ENCODE peak calls at places on chromosomes 16 and 17, in ten cellular contexts. O is GM12865; X is GM23248; Q is AG04449; E is HepG2; G is small intestine; R is SK-N-MC; V is SK-N-SH; J is naive thymus-derived CD4-positive, alpha-beta T cell; M is breast epithelium. N is an unnamed sample.

GRCh38 chr16:89742948-89743347 is 21.6 kb downstream of the ZNF276 start:
- DNase-seq in J (no peak), M (no peak), O (no peak), R (no peak), G (no peak), E (no peak), Q (no peak), X (no peak), V (no peak), N (no peak)

GRCh38 chr16:66515543-66516171 is 34.3 kb downstream of the TK2 start:
- DNase-seq in G (no peak), M (no peak), O (peak; percentile 35), J (no peak), R (no peak), E (no peak), Q (no peak), V (no peak), X (peak; percentile 80), N (no peak)

GRCh38 chr17:2904135-2904534 is 107.9 kb downstream of the RAP1GAP2 start:
- DNase-seq in O (no peak), M (no peak), E (no peak), J (no peak), G (peak; percentile 49), X (peak; percentile 58), Q (no peak), V (peak; percentile 78), R (no peak), N (no peak)

GRCh38 chr17:33981713-33982601 is 273.1 kb upstream of the CCL2 start:
- DNase-seq in M (no peak), J (no peak), O (no peak), R (no peak), G (no peak), V (no peak), X (no peak), Q (no peak), E (no peak), N (no peak)

GRCh38 chr17:35052240-35052608 is 11.3 kb downstream of the RFFL start:
- DNase-seq in E (no peak), O (peak; percentile 19), R (no peak), J (no peak), G (no peak), V (no peak), M (no peak), Q (no peak), X (peak; percentile 64), N (no peak)

GRCh38 chr16:68069511-68070248 is 15.5 kb upstream of the NFATC3 start:
- DNase-seq in G (peak; percentile 78), V (no peak), Q (no peak), M (no peak), E (no peak), J (peak; percentile 61), O (no peak), X (no peak), R (no peak), N (no peak)

GRCh38 chr16:53822936-53823529 is 119.1 kb downstream of the FTO start:
- DNase-seq in Q (no peak), E (no peak), O (peak; percentile 61), X (peak; percentile 16), M (no peak), G (peak; percentile 3), V (no peak), J (peak; percentile 77), R (no peak), N (no peak)

GRCh38 chr17:32659419-32659842 is 172.6 kb downstream of the CDK5R1 start:
- DNase-seq in E (peak; percentile 48), M (peak; percentile 63), X (peak; percentile 64), V (peak; percentile 70), Q (peak; percentile 12), R (peak; percentile 45), O (peak; percentile 81), G (peak; percentile 74), J (peak; percentile 49), N (peak; percentile 44)

GRCh38 chr17:33164556-33164881 is 128.6 kb downstream of the ASIC2 start:
- DNase-seq in M (no peak), X (no peak), O (no peak), V (no peak), R (no peak), E (no peak), G (no peak), J (no peak), Q (no peak), N (no peak)

GRCh38 chr17:67491009-67491677 is 114.1 kb downstream of the PITPNC1 start:
- DNase-seq in R (no peak), O (no peak), X (peak; percentile 100), G (no peak), M (peak; percentile 69), J (no peak), E (peak; percentile 19), Q (peak; percentile 89), V (peak; percentile 89), N (no peak)

DNA sequence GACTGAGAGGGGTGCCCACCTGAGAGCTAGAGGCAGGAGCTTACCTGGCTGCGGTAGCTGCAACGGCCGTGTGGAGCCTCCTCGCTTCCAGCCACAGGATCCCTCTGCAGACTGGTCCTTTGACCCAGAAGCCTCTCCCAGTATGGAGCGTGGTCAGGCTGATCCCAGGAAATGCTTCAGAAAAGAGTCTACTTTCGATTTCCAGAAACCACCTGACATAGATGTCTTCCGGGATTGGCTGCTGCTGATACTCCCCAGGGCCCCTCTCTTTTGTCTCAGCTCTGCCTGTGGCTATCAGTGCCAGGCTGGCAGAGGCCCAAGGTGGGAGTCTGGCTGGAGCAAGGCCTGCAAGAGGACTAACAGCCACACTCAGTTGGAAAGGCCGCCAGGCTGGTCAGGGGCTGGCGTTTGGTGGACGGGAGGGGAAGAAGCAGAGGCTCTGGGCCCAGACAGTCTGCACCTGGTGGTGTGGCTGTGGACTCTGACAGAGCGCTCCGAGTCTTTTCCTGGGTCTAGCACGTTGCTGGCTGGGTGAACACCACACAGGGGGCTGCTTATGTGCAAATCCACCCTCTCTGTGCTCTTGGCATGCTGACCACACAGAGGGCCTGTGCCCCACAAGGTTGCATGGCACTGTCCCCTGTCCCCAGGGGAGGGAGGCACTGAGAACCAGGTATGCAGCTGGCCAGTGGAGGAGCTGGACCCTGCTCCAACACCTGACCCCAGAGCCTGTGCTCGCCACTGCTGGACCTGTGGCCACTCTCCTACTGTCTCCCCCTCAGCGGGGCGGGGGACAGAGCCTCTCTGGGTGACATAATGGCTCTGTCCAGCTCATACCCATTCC is at the start of gene LGALS3BP:
- DNase-seq in J (peak; percentile 51), M (no peak), O (no peak), E (peak; percentile 97), V (peak; percentile 97), X (peak; percentile 39), Q (no peak), G (peak; percentile 97), R (peak; percentile 22), N (no peak)
- H3K4me3 ChIP-seq in J (peak within 1 kb of the TSS; percentile 61), M (peak within 1 kb of the TSS; percentile 52), O (no peak within 1 kb of the TSS), E (peak within 1 kb of the TSS; percentile 81), V (peak within 1 kb of the TSS; percentile 44), X (no peak within 1 kb of the TSS), Q (peak within 1 kb of the TSS; percentile 52), G (peak within 1 kb of the TSS; percentile 51), R (peak within 1 kb of the TSS; percentile 84), N (no peak within 1 kb of the TSS)

GRCh38 chr17:8075081-8075480 is 12.4 kb downstream of the ALOX12B start:
- DNase-seq in R (no peak), Q (no peak), O (no peak), E (no peak), G (no peak), V (no peak), M (no peak), X (no peak), J (no peak), N (no peak)

GRCh38 chr17:8073627-8074485 is 13.7 kb downstream of the ALOX12B start:
- DNase-seq in E (peak; percentile 32), Q (no peak), M (peak; percentile 76), G (peak; percentile 54), R (no peak), O (peak; percentile 86), J (peak; percentile 78), X (peak; percentile 78), V (peak; percentile 89), N (peak; percentile 72)

GRCh38 chr17:8072339-8072726 is 15.2 kb downstream of the ALOX12B start:
- DNase-seq in E (no peak), O (no peak), J (no peak), G (no peak), M (no peak), V (no peak), Q (no peak), R (no peak), X (no peak), N (no peak)

GRCh38 chr17:8071496-8071895 is 16.0 kb downstream of the ALOX12B start:
- DNase-seq in E (no peak), G (no peak), X (no peak), Q (no peak), R (no peak), V (no peak), J (no peak), M (no peak), O (no peak), N (no peak)

GRCh38 chr17:8072727-8073461 is 14.6 kb downstream of the ALOX12B start:
- DNase-seq in V (peak; percentile 54), J (peak; percentile 41), E (no peak), M (no peak), Q (no peak), R (no peak), O (no peak), X (peak; percentile 37), G (no peak), N (no peak)
- H3K4me3 ChIP-seq in V (no peak overlapping the region), J (peak overlapping the region; percentile 49), E (no peak overlapping the region), M (peak overlapping the region; percentile 21), Q (no peak overlapping the region), R (no peak overlapping the region), O (no peak overlapping the region), X (no peak overlapping the region), G (no peak overlapping the region), N (no peak overlapping the region)

GRCh38 chr16:86498661-86499493 is 11.4 kb upstream of the FOXF1 start:
- DNase-seq in O (no peak), M (no peak), J (no peak), E (no peak), X (no peak), R (no peak), G (no peak), V (no peak), Q (no peak), N (no peak)
- H3K4me3 ChIP-seq in O (no peak overlapping the region), M (peak overlapping the region; percentile 15), J (no peak overlapping the region), E (no peak overlapping the region), X (no peak overlapping the region), R (no peak overlapping the region), G (no peak overlapping the region), V (no peak overlapping the region), Q (no peak overlapping the region), N (no peak overlapping the region)

DNA sequence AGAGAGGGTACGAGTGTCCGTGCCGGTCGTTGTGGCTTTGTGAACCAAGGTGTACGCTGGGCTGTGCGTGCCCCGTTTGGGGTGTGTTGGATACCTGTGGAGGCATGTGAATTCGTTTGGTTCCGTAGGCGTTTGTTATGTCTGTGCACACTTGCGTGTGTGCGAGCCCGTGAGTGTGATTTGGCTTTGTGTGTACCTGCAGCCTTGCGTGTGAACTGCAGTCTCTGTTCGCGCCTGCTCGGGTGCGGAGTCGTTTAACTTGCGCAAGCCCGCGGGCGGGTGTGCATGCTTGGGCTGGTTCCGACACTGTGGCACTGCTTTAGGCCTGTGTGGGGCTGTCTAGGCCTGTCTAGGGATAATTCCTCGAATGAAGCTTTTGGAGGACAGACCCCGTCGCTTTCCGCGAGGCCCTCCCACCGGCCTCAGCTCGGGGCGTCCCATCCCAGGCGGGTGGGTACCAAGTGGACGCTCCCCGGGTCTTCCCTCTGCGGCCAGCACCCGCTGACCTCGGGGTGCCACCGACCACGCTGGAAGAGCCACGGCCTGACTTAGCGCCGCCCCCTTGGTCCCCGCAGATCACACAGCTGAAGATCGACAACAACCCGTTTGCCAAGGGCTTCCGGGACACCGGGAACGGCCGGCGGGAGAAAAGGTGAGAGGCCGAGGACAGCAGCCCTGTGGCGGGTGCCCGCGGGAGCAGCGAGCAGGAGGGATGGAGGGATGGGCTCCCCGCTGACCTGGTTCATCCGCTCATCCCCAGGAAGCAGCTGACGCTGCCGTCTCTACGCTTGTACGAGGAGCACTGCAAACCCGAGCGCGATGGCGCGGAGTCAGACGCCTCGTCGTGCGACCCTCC is 4.4 kb downstream of the TBX2 start:
- DNase-seq in R (no peak), V (no peak), E (no peak), Q (no peak), M (no peak), J (no peak), O (no peak), X (no peak), G (no peak), N (no peak)
- H3K4me3 ChIP-seq in R (no peak overlapping the region), V (peak overlapping the region; percentile 4), E (no peak overlapping the region), Q (peak overlapping the region; percentile 40), M (peak overlapping the region; percentile 32), J (peak overlapping the region; percentile 37), O (no peak overlapping the region), X (no peak overlapping the region), G (peak overlapping the region; percentile 24), N (no peak overlapping the region)